ENCODE peak calls at places on chromosomes 2 and 18, in nine cellular contexts. One of them, this sample, is unnamed. For H3K36me3, the result is how much of the 10 kb centered on the place peaks cover.

GRCh38 chr2:30807249-30807648 is at the start of gene CAPN13:
- DNase-seq in adrenal gland: no peak
- DNase-seq in testis: no peak
- DNase-seq in HCT116: peak
- DNase-seq in Peyer's patch: peak
- DNase-seq in vagina: peak
- DNase-seq in suprapubic skin: no peak
- DNase-seq in transverse colon: peak
- DNase-seq in heart left ventricle: no peak
- DNase-seq in this sample: no peak

GRCh38 chr2:1784087-1784486 is 39.8 kb upstream of the PXDN start:
- DNase-seq in adrenal gland: no peak
- DNase-seq in testis: no peak
- DNase-seq in HCT116: no peak
- DNase-seq in Peyer's patch: no peak
- DNase-seq in vagina: no peak
- DNase-seq in suprapubic skin: peak
- DNase-seq in transverse colon: no peak
- DNase-seq in heart left ventricle: no peak
- DNase-seq in this sample: no peak

GRCh38 chr2:240967681-240968621 is 30.5 kb upstream of the SNED1 start:
- DNase-seq in adrenal gland: peak
- DNase-seq in testis: no peak
- DNase-seq in HCT116: no peak
- DNase-seq in Peyer's patch: peak
- DNase-seq in vagina: no peak
- DNase-seq in suprapubic skin: no peak
- DNase-seq in transverse colon: no peak
- DNase-seq in heart left ventricle: no peak
- DNase-seq in this sample: no peak

GRCh38 chr2:23199115-23199918 is 185.7 kb upstream of the KLHL29 start:
- DNase-seq in adrenal gland: no peak
- DNase-seq in testis: peak
- DNase-seq in HCT116: peak
- DNase-seq in Peyer's patch: no peak
- DNase-seq in vagina: peak
- DNase-seq in suprapubic skin: no peak
- DNase-seq in transverse colon: no peak
- DNase-seq in heart left ventricle: no peak
- DNase-seq in this sample: no peak

GRCh38 chr2:101357386-101357785 is 29.9 kb downstream of the CREG2 start:
- DNase-seq in adrenal gland: no peak
- DNase-seq in testis: no peak
- DNase-seq in HCT116: no peak
- DNase-seq in Peyer's patch: no peak
- DNase-seq in vagina: no peak
- DNase-seq in suprapubic skin: no peak
- DNase-seq in transverse colon: no peak
- DNase-seq in heart left ventricle: no peak
- DNase-seq in this sample: no peak

GRCh38 chr2:74100254-74101216 is 47.2 kb downstream of the BOLA3 start:
- DNase-seq in adrenal gland: no peak
- DNase-seq in testis: no peak
- DNase-seq in HCT116: no peak
- DNase-seq in Peyer's patch: no peak
- DNase-seq in vagina: no peak
- DNase-seq in suprapubic skin: no peak
- DNase-seq in transverse colon: no peak
- DNase-seq in heart left ventricle: no peak
- DNase-seq in this sample: peak

GRCh38 chr2:157905092-157905491 is 29.0 kb upstream of the ACVR1 start:
- DNase-seq in adrenal gland: no peak
- DNase-seq in testis: no peak
- DNase-seq in HCT116: no peak
- DNase-seq in Peyer's patch: no peak
- DNase-seq in vagina: no peak
- DNase-seq in suprapubic skin: no peak
- DNase-seq in transverse colon: no peak
- DNase-seq in heart left ventricle: no peak
- DNase-seq in this sample: no peak

GRCh38 chr2:95313296-95314265 is 16.4 kb downstream of the KCNIP3 start:
- DNase-seq in adrenal gland: no peak
- DNase-seq in testis: no peak
- DNase-seq in HCT116: no peak
- DNase-seq in Peyer's patch: no peak
- DNase-seq in vagina: no peak
- DNase-seq in suprapubic skin: no peak
- DNase-seq in transverse colon: no peak
- DNase-seq in heart left ventricle: peak
- DNase-seq in this sample: no peak

GRCh38 chr2:102253140-102253752 is 58.1 kb upstream of the IL1RL1 start:
- DNase-seq in adrenal gland: no peak
- DNase-seq in testis: no peak
- DNase-seq in HCT116: no peak
- DNase-seq in Peyer's patch: no peak
- DNase-seq in vagina: no peak
- DNase-seq in suprapubic skin: no peak
- DNase-seq in transverse colon: no peak
- DNase-seq in heart left ventricle: no peak
- DNase-seq in this sample: no peak

GRCh38 chr2:190159453-190159852 is 96.9 kb upstream of the MSTN start:
- DNase-seq in adrenal gland: no peak
- DNase-seq in testis: no peak
- DNase-seq in HCT116: no peak
- DNase-seq in Peyer's patch: no peak
- DNase-seq in vagina: no peak
- DNase-seq in suprapubic skin: no peak
- DNase-seq in transverse colon: no peak
- DNase-seq in heart left ventricle: no peak
- DNase-seq in this sample: no peak

GRCh38 chr2:39408351-39409136 is 28.5 kb downstream of the MAP4K3 start:
- DNase-seq in adrenal gland: no peak
- DNase-seq in testis: no peak
- DNase-seq in HCT116: no peak
- DNase-seq in Peyer's patch: no peak
- DNase-seq in vagina: no peak
- DNase-seq in suprapubic skin: no peak
- DNase-seq in transverse colon: no peak
- DNase-seq in heart left ventricle: no peak
- DNase-seq in this sample: no peak

GRCh38 chr2:28696261-28696660 is 55.4 kb upstream of the PPP1CB start:
- DNase-seq in adrenal gland: no peak
- DNase-seq in testis: no peak
- DNase-seq in HCT116: no peak
- DNase-seq in Peyer's patch: no peak
- DNase-seq in vagina: no peak
- DNase-seq in suprapubic skin: no peak
- DNase-seq in transverse colon: no peak
- DNase-seq in heart left ventricle: no peak
- DNase-seq in this sample: no peak

GRCh38 chr2:159658887-159659437 is 42.6 kb upstream of the BAZ2B start:
- DNase-seq in adrenal gland: peak
- DNase-seq in testis: peak
- DNase-seq in HCT116: no peak
- DNase-seq in Peyer's patch: no peak
- DNase-seq in vagina: no peak
- DNase-seq in suprapubic skin: no peak
- DNase-seq in transverse colon: no peak
- DNase-seq in heart left ventricle: no peak
- DNase-seq in this sample: no peak

GRCh38 chr2:207156045-207156444 is 9.7 kb downstream of the KLF7 start:
- DNase-seq in adrenal gland: no peak
- DNase-seq in testis: no peak
- DNase-seq in HCT116: no peak
- DNase-seq in Peyer's patch: no peak
- DNase-seq in vagina: no peak
- DNase-seq in suprapubic skin: no peak
- DNase-seq in transverse colon: no peak
- DNase-seq in heart left ventricle: no peak
- DNase-seq in this sample: no peak

GRCh38 chr2:241074065-241074818 is 27.8 kb downstream of the MTERF4 start:
- DNase-seq in adrenal gland: no peak
- DNase-seq in testis: peak
- DNase-seq in HCT116: no peak
- DNase-seq in Peyer's patch: no peak
- DNase-seq in vagina: peak
- DNase-seq in suprapubic skin: no peak
- DNase-seq in transverse colon: no peak
- DNase-seq in heart left ventricle: no peak
- DNase-seq in this sample: no peak

GRCh38 chr2:150686391-150686790 is 198.9 kb upstream of the RND3 start:
- DNase-seq in adrenal gland: no peak
- DNase-seq in testis: no peak
- DNase-seq in HCT116: no peak
- DNase-seq in Peyer's patch: no peak
- DNase-seq in vagina: no peak
- DNase-seq in suprapubic skin: no peak
- DNase-seq in transverse colon: no peak
- DNase-seq in heart left ventricle: no peak
- DNase-seq in this sample: no peak

GRCh38 chr18:68703326-68703725 is 11.6 kb downstream of the TMX3 start:
- DNase-seq in adrenal gland: no peak
- DNase-seq in testis: no peak
- DNase-seq in HCT116: no peak
- DNase-seq in Peyer's patch: no peak
- DNase-seq in vagina: no peak
- DNase-seq in suprapubic skin: no peak
- DNase-seq in transverse colon: no peak
- DNase-seq in heart left ventricle: no peak
- DNase-seq in this sample: no peak

GRCh38 chr2:239331560-239331959 is 69.3 kb downstream of the HDAC4 start:
- DNase-seq in adrenal gland: peak
- DNase-seq in testis: no peak
- DNase-seq in HCT116: no peak
- DNase-seq in Peyer's patch: no peak
- DNase-seq in vagina: peak
- DNase-seq in suprapubic skin: no peak
- DNase-seq in transverse colon: no peak
- DNase-seq in heart left ventricle: no peak
- DNase-seq in this sample: no peak

GRCh38 chr18:23833714-23834113 is 144.5 kb downstream of the LAMA3 start:
- DNase-seq in adrenal gland: no peak
- DNase-seq in testis: no peak
- DNase-seq in HCT116: no peak
- DNase-seq in Peyer's patch: no peak
- DNase-seq in vagina: no peak
- DNase-seq in suprapubic skin: no peak
- DNase-seq in transverse colon: no peak
- DNase-seq in heart left ventricle: no peak
- DNase-seq in this sample: no peak
- TF ChIP-seq POLR2A in adrenal gland: no peak
- TF ChIP-seq POLR2A in testis: no peak
- TF ChIP-seq POLR2A in HCT116: no peak
- TF ChIP-seq POLR2A in Peyer's patch: no peak
- TF ChIP-seq POLR2A in vagina: no peak
- TF ChIP-seq POLR2A in suprapubic skin: no peak
- TF ChIP-seq POLR2A in transverse colon: no peak
- TF ChIP-seq POLR2A in heart left ventricle: no peak
- TF ChIP-seq POLR2A in this sample: no peak

DNA sequence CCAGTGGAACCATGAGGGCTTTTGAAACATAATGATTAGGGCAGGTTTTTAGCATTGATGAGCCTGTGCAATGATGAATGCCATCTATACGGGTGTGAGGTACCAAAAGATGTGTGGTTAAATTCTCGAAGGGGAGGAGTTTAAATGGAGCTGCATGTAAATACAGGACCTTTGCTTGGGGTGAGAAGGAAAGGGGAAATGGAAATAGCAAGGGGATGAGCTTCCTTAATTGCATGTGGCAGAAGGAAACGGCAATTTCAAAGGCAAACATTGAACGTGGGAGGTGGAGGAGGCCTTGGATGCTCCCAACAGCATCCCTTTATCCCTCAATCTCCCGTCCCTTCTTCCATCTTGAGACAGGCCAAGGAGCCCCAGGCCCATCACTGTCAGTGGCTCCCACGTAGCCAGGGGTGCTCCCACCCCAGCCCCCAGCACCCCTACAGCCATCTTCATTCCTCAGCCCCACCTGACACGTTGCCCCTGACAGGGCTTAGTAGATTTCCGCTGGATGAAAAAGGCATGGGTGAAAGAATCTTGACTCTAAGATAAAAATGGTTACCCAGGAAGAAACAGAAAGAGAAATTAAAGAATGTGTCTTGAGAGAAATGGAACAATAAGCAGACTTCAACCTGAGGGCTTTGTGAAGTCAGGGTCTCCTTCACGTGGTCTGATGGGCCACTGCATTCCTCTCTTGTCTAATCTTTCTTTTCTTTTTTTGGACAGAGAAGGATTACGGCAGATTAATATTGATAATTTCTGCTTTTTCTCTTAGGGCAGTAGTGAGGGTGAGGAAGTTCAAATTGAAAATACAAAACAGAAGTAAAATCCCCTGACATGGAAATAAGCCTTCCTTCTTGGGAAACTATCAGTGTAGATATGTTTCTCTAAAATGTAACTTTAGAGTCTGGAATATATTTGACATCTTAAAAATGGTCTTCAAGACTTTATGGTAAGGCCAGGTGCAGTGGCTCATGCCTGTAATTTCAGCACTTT is 32.6 kb downstream of the INPP5D start:
- DNase-seq in adrenal gland: no peak
- DNase-seq in testis: no peak
- DNase-seq in HCT116: no peak
- DNase-seq in Peyer's patch: peak
- DNase-seq in vagina: no peak
- DNase-seq in suprapubic skin: no peak
- DNase-seq in transverse colon: no peak
- DNase-seq in heart left ventricle: no peak
- DNase-seq in this sample: no peak
- H3K27ac ChIP-seq in adrenal gland: peak
- H3K27ac ChIP-seq in testis: no peak
- H3K27ac ChIP-seq in HCT116: no peak
- H3K27ac ChIP-seq in Peyer's patch: peak
- H3K27ac ChIP-seq in vagina: no peak
- H3K27ac ChIP-seq in suprapubic skin: no peak
- H3K27ac ChIP-seq in transverse colon: peak
- H3K27ac ChIP-seq in heart left ventricle: no peak
- H3K27ac ChIP-seq in this sample: no peak

DNA sequence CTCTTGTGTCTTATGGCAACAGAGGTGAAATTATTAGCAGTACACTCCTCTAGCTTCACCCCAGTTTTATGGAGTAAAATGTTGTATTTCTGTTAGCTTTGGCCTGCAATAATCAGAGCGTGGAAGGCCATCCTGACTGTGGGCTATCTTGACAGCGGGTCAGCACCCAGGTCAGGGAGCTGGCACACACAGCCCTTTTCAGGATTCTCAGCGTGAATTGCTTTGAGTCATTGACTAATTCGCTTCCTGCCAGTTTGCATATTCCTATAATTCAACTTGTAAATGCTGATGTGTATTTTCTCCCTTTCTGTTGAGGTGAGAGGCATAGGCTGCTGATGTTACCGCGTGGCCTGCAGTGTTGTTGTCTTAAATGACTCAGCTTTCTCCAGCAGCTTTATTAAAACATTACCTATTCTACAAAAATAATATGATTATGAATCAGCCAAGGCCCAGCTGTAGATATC is 109.6 kb upstream of the EML6 start:
- DNase-seq in adrenal gland: peak
- DNase-seq in testis: no peak
- DNase-seq in HCT116: no peak
- DNase-seq in Peyer's patch: no peak
- DNase-seq in vagina: no peak
- DNase-seq in suprapubic skin: no peak
- DNase-seq in transverse colon: no peak
- DNase-seq in heart left ventricle: no peak
- DNase-seq in this sample: no peak
- H3K36me3 ChIP-seq in adrenal gland: under half
- H3K36me3 ChIP-seq in testis: under half
- H3K36me3 ChIP-seq in HCT116: under half
- H3K36me3 ChIP-seq in Peyer's patch: under half
- H3K36me3 ChIP-seq in vagina: under half
- H3K36me3 ChIP-seq in suprapubic skin: under half
- H3K36me3 ChIP-seq in transverse colon: under half
- H3K36me3 ChIP-seq in heart left ventricle: half or more
- H3K36me3 ChIP-seq in this sample: under half

GRCh38 chr2:176283268-176283667 is 14.0 kb downstream of the MTX2 start:
- DNase-seq in adrenal gland: no peak
- DNase-seq in testis: no peak
- DNase-seq in HCT116: no peak
- DNase-seq in Peyer's patch: no peak
- DNase-seq in vagina: no peak
- DNase-seq in suprapubic skin: no peak
- DNase-seq in transverse colon: no peak
- DNase-seq in heart left ventricle: no peak
- DNase-seq in this sample: no peak
- TF ChIP-seq POLR2A in adrenal gland: no peak
- TF ChIP-seq POLR2A in testis: no peak
- TF ChIP-seq POLR2A in HCT116: no peak
- TF ChIP-seq POLR2A in Peyer's patch: no peak
- TF ChIP-seq POLR2A in vagina: no peak
- TF ChIP-seq POLR2A in suprapubic skin: no peak
- TF ChIP-seq POLR2A in transverse colon: no peak
- TF ChIP-seq POLR2A in heart left ventricle: no peak
- TF ChIP-seq POLR2A in this sample: no peak

This sample was measured in thyroid gland.